ENCODE peak calls at places on chromosomes 5 and 9, in nine cellular contexts. One of them, this sample, is unnamed.

GRCh38 chr5:56270058-56270457 is 36.9 kb upstream of the ANKRD55 start:
- DNase-seq in body of pancreas: no peak
- DNase-seq in pancreas: no peak
- DNase-seq in psoas muscle: no peak
- DNase-seq in SK-N-SH: peak; percentile 52
- DNase-seq in upper lobe of right lung: no peak
- DNase-seq in mucosa of descending colon: no peak
- DNase-seq in colonic mucosa: no peak
- DNase-seq in hepatocyte: no peak
- DNase-seq in this sample: no peak

GRCh38 chr9:98391884-98392283 is 136.4 kb upstream of the TBC1D2 start:
- DNase-seq in body of pancreas: no peak
- DNase-seq in pancreas: no peak
- DNase-seq in psoas muscle: no peak
- DNase-seq in SK-N-SH: no peak
- DNase-seq in upper lobe of right lung: no peak
- DNase-seq in mucosa of descending colon: no peak
- DNase-seq in colonic mucosa: no peak
- DNase-seq in hepatocyte: no peak
- DNase-seq in this sample: no peak

GRCh38 chr5:79613571-79613970 is 1.3 kb downstream of the TENT2 start:
- DNase-seq in body of pancreas: no peak
- DNase-seq in pancreas: no peak
- DNase-seq in psoas muscle: no peak
- DNase-seq in SK-N-SH: no peak
- DNase-seq in upper lobe of right lung: no peak
- DNase-seq in mucosa of descending colon: no peak
- DNase-seq in colonic mucosa: no peak
- DNase-seq in hepatocyte: no peak
- DNase-seq in this sample: no peak

GRCh38 chr5:92435781-92436180 is 1052.7 kb upstream of the ARRDC3 start:
- DNase-seq in body of pancreas: no peak
- DNase-seq in pancreas: no peak
- DNase-seq in psoas muscle: no peak
- DNase-seq in SK-N-SH: no peak
- DNase-seq in upper lobe of right lung: no peak
- DNase-seq in mucosa of descending colon: no peak
- DNase-seq in colonic mucosa: no peak
- DNase-seq in hepatocyte: no peak
- DNase-seq in this sample: no peak

GRCh38 chr5:72597456-72597948 is 90.3 kb upstream of the ZNF366 start:
- DNase-seq in body of pancreas: no peak
- DNase-seq in pancreas: no peak
- DNase-seq in psoas muscle: no peak
- DNase-seq in SK-N-SH: no peak
- DNase-seq in upper lobe of right lung: no peak
- DNase-seq in mucosa of descending colon: no peak
- DNase-seq in colonic mucosa: no peak
- DNase-seq in hepatocyte: peak; percentile 75
- DNase-seq in this sample: no peak

GRCh38 chr9:7266911-7267555 is 509.3 kb downstream of the KDM4C start:
- DNase-seq in body of pancreas: no peak
- DNase-seq in pancreas: no peak
- DNase-seq in psoas muscle: no peak
- DNase-seq in SK-N-SH: no peak
- DNase-seq in upper lobe of right lung: no peak
- DNase-seq in mucosa of descending colon: peak; percentile 57
- DNase-seq in colonic mucosa: peak; percentile 73
- DNase-seq in hepatocyte: peak; percentile 54
- DNase-seq in this sample: no peak

GRCh38 chr5:56783261-56783660 is 32.1 kb upstream of the MAP3K1 start:
- DNase-seq in body of pancreas: no peak
- DNase-seq in pancreas: no peak
- DNase-seq in psoas muscle: no peak
- DNase-seq in SK-N-SH: no peak
- DNase-seq in upper lobe of right lung: no peak
- DNase-seq in mucosa of descending colon: no peak
- DNase-seq in colonic mucosa: no peak
- DNase-seq in hepatocyte: no peak
- DNase-seq in this sample: no peak

GRCh38 chr9:77433675-77434445 is 214.3 kb downstream of the GNA14 start:
- DNase-seq in body of pancreas: peak; percentile 63
- DNase-seq in pancreas: peak; percentile 41
- DNase-seq in psoas muscle: peak; percentile 68
- DNase-seq in SK-N-SH: peak; percentile 85
- DNase-seq in upper lobe of right lung: peak; percentile 76
- DNase-seq in mucosa of descending colon: peak; percentile 62
- DNase-seq in colonic mucosa: peak; percentile 44
- DNase-seq in hepatocyte: peak; percentile 85
- DNase-seq in this sample: peak; percentile 68

GRCh38 chr5:168005093-168005492 is 286.4 kb upstream of the WWC1 start:
- DNase-seq in body of pancreas: no peak
- DNase-seq in pancreas: no peak
- DNase-seq in psoas muscle: no peak
- DNase-seq in SK-N-SH: no peak
- DNase-seq in upper lobe of right lung: no peak
- DNase-seq in mucosa of descending colon: no peak
- DNase-seq in colonic mucosa: no peak
- DNase-seq in hepatocyte: no peak
- DNase-seq in this sample: no peak

GRCh38 chr5:10469253-10470030 is 27.8 kb downstream of the ROPN1L start:
- DNase-seq in body of pancreas: no peak
- DNase-seq in pancreas: no peak
- DNase-seq in psoas muscle: no peak
- DNase-seq in SK-N-SH: no peak
- DNase-seq in upper lobe of right lung: no peak
- DNase-seq in mucosa of descending colon: no peak
- DNase-seq in colonic mucosa: no peak
- DNase-seq in hepatocyte: no peak
- DNase-seq in this sample: no peak

GRCh38 chr5:73591102-73591695 is 25.7 kb downstream of the UTP15 start:
- DNase-seq in body of pancreas: peak; percentile 56
- DNase-seq in pancreas: peak; percentile 44
- DNase-seq in psoas muscle: no peak
- DNase-seq in SK-N-SH: peak; percentile 54
- DNase-seq in upper lobe of right lung: no peak
- DNase-seq in mucosa of descending colon: no peak
- DNase-seq in colonic mucosa: peak; percentile 75
- DNase-seq in hepatocyte: peak; percentile 85
- DNase-seq in this sample: no peak

GRCh38 chr5:61082516-61083280 is 79.6 kb downstream of the SMIM15 start:
- DNase-seq in body of pancreas: no peak
- DNase-seq in pancreas: no peak
- DNase-seq in psoas muscle: no peak
- DNase-seq in SK-N-SH: no peak
- DNase-seq in upper lobe of right lung: no peak
- DNase-seq in mucosa of descending colon: no peak
- DNase-seq in colonic mucosa: no peak
- DNase-seq in hepatocyte: no peak
- DNase-seq in this sample: no peak

GRCh38 chr5:32690153-32690552 is 21.0 kb upstream of the NPR3 start:
- DNase-seq in body of pancreas: no peak
- DNase-seq in pancreas: no peak
- DNase-seq in psoas muscle: no peak
- DNase-seq in SK-N-SH: no peak
- DNase-seq in upper lobe of right lung: no peak
- DNase-seq in mucosa of descending colon: no peak
- DNase-seq in colonic mucosa: no peak
- DNase-seq in hepatocyte: no peak
- DNase-seq in this sample: no peak

GRCh38 chr5:132260714-132261615 is 3.5 kb downstream of the PDLIM4 start:
- DNase-seq in body of pancreas: peak; percentile 53
- DNase-seq in pancreas: peak; percentile 69
- DNase-seq in psoas muscle: no peak
- DNase-seq in SK-N-SH: no peak
- DNase-seq in upper lobe of right lung: no peak
- DNase-seq in mucosa of descending colon: no peak
- DNase-seq in colonic mucosa: peak; percentile 37
- DNase-seq in hepatocyte: peak; percentile 51
- DNase-seq in this sample: no peak
- H3K4me1 ChIP-seq in body of pancreas: peaks cover 24% of the 10 kb centered on the region
- H3K4me1 ChIP-seq in pancreas: no peaks in the 10 kb centered on the region
- H3K4me1 ChIP-seq in psoas muscle: peaks cover 9% of the 10 kb centered on the region
- H3K4me1 ChIP-seq in SK-N-SH: peaks cover 46% of the 10 kb centered on the region
- H3K4me1 ChIP-seq in upper lobe of right lung: peaks cover 31% of the 10 kb centered on the region
- H3K4me1 ChIP-seq in mucosa of descending colon: peaks cover 13% of the 10 kb centered on the region
- H3K4me1 ChIP-seq in colonic mucosa: peaks cover 16% of the 10 kb centered on the region
- H3K4me1 ChIP-seq in hepatocyte: peaks cover 46% of the 10 kb centered on the region
- H3K4me1 ChIP-seq in this sample: peaks cover 52% of the 10 kb centered on the region

GRCh38 chr9:93953492-93954435 is 1.4 kb downstream of the BARX1 start:
- DNase-seq in body of pancreas: no peak
- DNase-seq in pancreas: no peak
- DNase-seq in psoas muscle: no peak
- DNase-seq in SK-N-SH: peak; percentile 33
- DNase-seq in upper lobe of right lung: no peak
- DNase-seq in mucosa of descending colon: no peak
- DNase-seq in colonic mucosa: no peak
- DNase-seq in hepatocyte: no peak
- DNase-seq in this sample: no peak

GRCh38 chr9:93951655-93952118 is 3.5 kb downstream of the BARX1 start:
- DNase-seq in body of pancreas: no peak
- DNase-seq in pancreas: no peak
- DNase-seq in psoas muscle: no peak
- DNase-seq in SK-N-SH: peak; percentile 54
- DNase-seq in upper lobe of right lung: no peak
- DNase-seq in mucosa of descending colon: no peak
- DNase-seq in colonic mucosa: no peak
- DNase-seq in hepatocyte: no peak
- DNase-seq in this sample: no peak

GRCh38 chr9:93954436-93955355 is at the start of gene BARX1:
- DNase-seq in body of pancreas: no peak
- DNase-seq in pancreas: no peak
- DNase-seq in psoas muscle: no peak
- DNase-seq in SK-N-SH: peak; percentile 63
- DNase-seq in upper lobe of right lung: no peak
- DNase-seq in mucosa of descending colon: no peak
- DNase-seq in colonic mucosa: no peak
- DNase-seq in hepatocyte: no peak
- DNase-seq in this sample: no peak

GRCh38 chr9:93952119-93952783 is 2.9 kb downstream of the BARX1 start:
- DNase-seq in body of pancreas: no peak
- DNase-seq in pancreas: no peak
- DNase-seq in psoas muscle: no peak
- DNase-seq in SK-N-SH: peak; percentile 44
- DNase-seq in upper lobe of right lung: no peak
- DNase-seq in mucosa of descending colon: no peak
- DNase-seq in colonic mucosa: no peak
- DNase-seq in hepatocyte: no peak
- DNase-seq in this sample: no peak

DNA sequence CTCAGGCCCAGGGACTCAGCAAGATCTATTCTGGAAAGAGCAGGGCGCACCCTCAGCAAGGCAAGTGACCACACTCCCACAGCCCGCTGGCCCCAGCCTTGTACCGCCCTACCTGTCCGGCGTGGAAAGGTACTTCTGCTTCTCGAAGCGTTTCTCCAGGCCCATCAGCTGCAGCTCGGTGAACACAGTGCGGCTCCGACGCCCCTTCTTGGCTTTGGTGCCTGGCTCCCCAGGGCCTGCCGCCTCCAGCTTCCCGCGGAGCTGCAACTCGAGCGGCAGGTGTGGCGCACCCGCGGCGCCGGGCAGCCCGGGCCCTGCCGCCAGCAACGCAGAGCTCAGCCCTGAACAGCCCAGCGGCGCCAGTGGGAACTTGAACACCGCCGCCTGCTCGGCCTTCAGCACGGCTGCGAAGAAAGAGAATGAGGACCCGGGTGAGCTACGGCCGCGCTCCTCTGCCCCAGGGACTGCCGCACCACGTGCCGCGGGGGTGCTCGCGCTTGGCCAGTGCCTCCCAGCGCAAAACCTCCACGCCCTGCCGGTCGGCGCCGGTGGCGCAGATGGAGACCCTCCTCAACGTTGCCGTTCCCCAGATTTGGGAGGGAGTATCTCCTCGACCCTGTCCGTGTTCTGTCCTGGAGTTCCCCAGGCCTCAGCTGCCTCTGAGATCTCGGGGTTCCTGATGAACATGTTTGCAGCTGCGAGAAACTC is 2.2 kb downstream of the BARX1 start:
- DNase-seq in body of pancreas: no peak
- DNase-seq in pancreas: no peak
- DNase-seq in psoas muscle: no peak
- DNase-seq in SK-N-SH: peak; percentile 60
- DNase-seq in upper lobe of right lung: no peak
- DNase-seq in mucosa of descending colon: no peak
- DNase-seq in colonic mucosa: no peak
- DNase-seq in hepatocyte: peak; percentile 43
- DNase-seq in this sample: no peak
- TF ChIP-seq CTCF in body of pancreas: no peak
- TF ChIP-seq CTCF in pancreas: no peak
- TF ChIP-seq CTCF in psoas muscle: no peak
- TF ChIP-seq CTCF in SK-N-SH: no peak
- TF ChIP-seq CTCF in upper lobe of right lung: no peak
- TF ChIP-seq CTCF in mucosa of descending colon: no peak
- TF ChIP-seq CTCF in colonic mucosa: no peak
- TF ChIP-seq CTCF in hepatocyte: no peak
- TF ChIP-seq CTCF in this sample: no peak

DNA sequence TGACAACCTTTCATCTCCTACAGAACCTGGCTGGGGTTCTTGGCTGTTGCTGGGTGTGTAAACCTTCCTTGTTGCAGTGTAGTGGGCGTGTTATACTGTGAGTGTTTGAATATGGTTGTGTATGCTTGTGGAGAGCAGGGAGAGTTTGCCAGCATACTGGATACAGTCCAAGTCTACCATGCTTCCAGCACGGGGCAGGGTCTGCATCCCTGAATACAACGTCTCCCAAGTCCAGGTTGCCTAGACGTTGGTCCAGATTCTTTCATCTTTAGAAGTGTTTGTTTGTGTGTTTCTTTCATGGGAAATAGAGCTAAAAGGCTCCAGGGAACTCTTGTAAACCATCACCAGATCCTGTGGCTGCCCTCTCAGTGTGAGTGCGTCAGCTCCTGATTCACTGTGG is 46.4 kb downstream of the SYK start:
- DNase-seq in body of pancreas: no peak
- DNase-seq in pancreas: no peak
- DNase-seq in psoas muscle: no peak
- DNase-seq in SK-N-SH: no peak
- DNase-seq in upper lobe of right lung: peak; percentile 21
- DNase-seq in mucosa of descending colon: no peak
- DNase-seq in colonic mucosa: no peak
- DNase-seq in hepatocyte: no peak
- DNase-seq in this sample: no peak
- H3K36me3 ChIP-seq in body of pancreas: peaks cover 6% of the 10 kb centered on the region
- H3K36me3 ChIP-seq in pancreas: no peaks in the 10 kb centered on the region
- H3K36me3 ChIP-seq in psoas muscle: no peaks in the 10 kb centered on the region
- H3K36me3 ChIP-seq in SK-N-SH: no peaks in the 10 kb centered on the region
- H3K36me3 ChIP-seq in upper lobe of right lung: peaks cover 27% of the 10 kb centered on the region
- H3K36me3 ChIP-seq in mucosa of descending colon: peaks cover 4% of the 10 kb centered on the region
- H3K36me3 ChIP-seq in colonic mucosa: no peaks in the 10 kb centered on the region
- H3K36me3 ChIP-seq in hepatocyte: no peaks in the 10 kb centered on the region
- H3K36me3 ChIP-seq in this sample: peaks cover 63% of the 10 kb centered on the region

DNA sequence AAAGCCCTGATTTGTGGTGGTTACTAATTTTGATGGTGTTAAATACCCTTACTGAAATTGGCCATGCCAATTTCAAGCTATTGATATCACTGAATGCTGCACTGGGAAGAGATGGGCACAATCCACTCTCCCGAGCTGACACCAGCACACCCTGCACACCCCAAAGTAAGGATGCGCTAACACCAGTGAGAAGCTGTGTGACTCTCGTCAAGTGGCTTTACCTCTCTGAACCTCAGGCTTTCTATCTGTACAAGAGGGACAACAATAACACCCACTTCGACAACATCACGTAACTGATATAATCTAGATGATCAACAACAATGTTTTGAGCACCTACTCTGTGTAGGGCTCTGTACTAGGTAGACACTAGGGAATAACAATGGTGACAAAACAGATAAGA is 8.0 kb upstream of the AKNA start:
- DNase-seq in body of pancreas: no peak
- DNase-seq in pancreas: no peak
- DNase-seq in psoas muscle: no peak
- DNase-seq in SK-N-SH: no peak
- DNase-seq in upper lobe of right lung: no peak
- DNase-seq in mucosa of descending colon: no peak
- DNase-seq in colonic mucosa: no peak
- DNase-seq in hepatocyte: no peak
- DNase-seq in this sample: no peak
- H3K4me1 ChIP-seq in body of pancreas: peaks cover 39% of the 10 kb centered on the region
- H3K4me1 ChIP-seq in pancreas: peaks cover 6% of the 10 kb centered on the region
- H3K4me1 ChIP-seq in psoas muscle: peaks cover 5% of the 10 kb centered on the region
- H3K4me1 ChIP-seq in SK-N-SH: no peaks in the 10 kb centered on the region
- H3K4me1 ChIP-seq in upper lobe of right lung: peaks cover 36% of the 10 kb centered on the region
- H3K4me1 ChIP-seq in mucosa of descending colon: peaks cover 59% of the 10 kb centered on the region
- H3K4me1 ChIP-seq in colonic mucosa: peaks cover 5% of the 10 kb centered on the region
- H3K4me1 ChIP-seq in hepatocyte: peaks cover 34% of the 10 kb centered on the region
- H3K4me1 ChIP-seq in this sample: peaks cover 68% of the 10 kb centered on the region

This sample was measured in lower lobe of right lung.